ENCODE peak calls at places on chromosomes 6 and 20, in seven cellular contexts. X, Y, Z, W, B, O and A are unnamed samples.

GRCh38 chr6:88494401-88495140 is 328.4 kb upstream of the CNR1 start:
- ATAC-seq in O (no peak), W (no peak), B (no peak), Y (no peak), Z (no peak), X (no peak), A (no peak)

GRCh38 chr6:53825514-53826321 is 30.9 kb downstream of the LRRC1 start:
- ATAC-seq in X (no peak), Z (no peak), W (no peak), O (no peak), B (no peak), Y (no peak), A (no peak)

GRCh38 chr20:19968488-19969073 is 48.6 kb upstream of the NAA20 start:
- ATAC-seq in B (no peak), Y (no peak), W (no peak), O (no peak), X (no peak), Z (no peak), A (peak)

GRCh38 chr6:158086054-158086705 is 81.9 kb downstream of the SERAC1 start:
- ATAC-seq in Y (peak), Z (no peak), W (peak), X (no peak), B (no peak), O (peak), A (no peak)

GRCh38 chr6:107460074-107460631 is 789 bp upstream of the PDSS2 start:
- ATAC-seq in W (no peak), X (peak), Z (no peak), O (no peak), B (no peak), Y (no peak), A (no peak)

GRCh38 chr6:12844284-12845223 is 128.0 kb downstream of the PHACTR1 start:
- ATAC-seq in Y (no peak), W (no peak), O (no peak), B (no peak), X (no peak), Z (no peak), A (no peak)

GRCh38 chr6:170210026-170210390 is 80.9 kb downstream of the DLL1 start:
- ATAC-seq in Y (no peak), W (peak), X (no peak), O (no peak), Z (no peak), B (no peak), A (no peak)

GRCh38 chr20:37042986-37043972 is 52.5 kb downstream of the RBL1 start:
- ATAC-seq in O (peak), B (no peak), X (no peak), Y (peak), W (peak), Z (peak), A (no peak)

GRCh38 chr6:16939839-16940238 is 162.0 kb upstream of the STMND1 start:
- ATAC-seq in Y (peak), W (no peak), B (no peak), O (no peak), X (no peak), Z (no peak), A (no peak)

GRCh38 chr6:16676376-16676775 is 84.9 kb downstream of the ATXN1 start:
- ATAC-seq in X (no peak), O (no peak), B (no peak), Y (no peak), Z (no peak), W (no peak), A (no peak)

GRCh38 chr6:7878401-7878964 is 32.1 kb downstream of the TXNDC5 start:
- ATAC-seq in W (peak), X (no peak), Y (no peak), O (no peak), Z (no peak), B (no peak), A (peak)

GRCh38 chr6:111551521-111552231 is 54.0 kb downstream of the TRAF3IP2 start:
- ATAC-seq in W (no peak), X (peak), Y (peak), B (peak), Z (no peak), O (no peak), A (peak)

GRCh38 chr6:44054635-44055559 is 72.4 kb downstream of the MRPL14 start:
- ATAC-seq in O (no peak), X (no peak), B (no peak), W (no peak), Z (no peak), Y (no peak), A (no peak)

GRCh38 chr20:30167540-30167939 is 1089.9 kb upstream of the DEFB115 start:
- ATAC-seq in Z (no peak), W (no peak), Y (no peak), O (no peak), B (no peak), X (no peak), A (no peak)

GRCh38 chr20:50369225-50370035 is 140.8 kb upstream of the PTPN1 start:
- ATAC-seq in B (peak), Y (peak), W (no peak), O (no peak), Z (no peak), X (peak), A (peak)

GRCh38 chr6:15305496-15305895 is 59.6 kb downstream of the JARID2 start:
- ATAC-seq in B (no peak), Z (peak), Y (no peak), W (peak), X (no peak), O (peak), A (no peak)

GRCh38 chr20:1897486-1897885 is 2.3 kb downstream of the SIRPA start:
- ATAC-seq in O (no peak), B (no peak), W (no peak), Z (no peak), X (no peak), Y (no peak), A (no peak)

GRCh38 chr6:111406200-111406711 is 76.8 kb downstream of the REV3L start:
- ATAC-seq in W (peak), B (peak), O (peak), Z (peak), X (peak), Y (peak), A (peak)

GRCh38 chr6:16572943-16573342 is 188.3 kb downstream of the ATXN1 start:
- ATAC-seq in X (no peak), Z (no peak), B (no peak), Y (no peak), W (no peak), O (no peak), A (no peak)

GRCh38 chr6:29461021-29461814 is 4.3 kb downstream of the OR2H1 start:
- ATAC-seq in B (no peak), Z (no peak), O (no peak), X (no peak), Y (no peak), W (no peak), A (no peak)

GRCh38 chr6:141988954-141989705 is 143.6 kb upstream of the GJE1 start:
- ATAC-seq in B (no peak), Z (no peak), O (no peak), Y (no peak), W (peak), X (no peak), A (peak)

GRCh38 chr20:25571817-25572216 is 13.5 kb downstream of the NINL start:
- ATAC-seq in W (no peak), Y (no peak), B (no peak), X (no peak), O (no peak), Z (no peak), A (no peak)

GRCh38 chr20:14235355-14235754 is 102.1 kb downstream of the FLRT3 start:
- ATAC-seq in X (peak), O (no peak), W (no peak), Y (peak), B (peak), Z (no peak), A (no peak)

GRCh38 chr6:168050861-168051586 is 28.0 kb downstream of the FRMD1 start:
- ATAC-seq in Y (peak), X (no peak), W (no peak), O (no peak), B (no peak), Z (no peak), A (no peak)

GRCh38 chr6:36967301-36967700 is 12.8 kb downstream of the PI16 start:
- ATAC-seq in O (peak), Z (no peak), W (no peak), B (peak), X (peak), Y (peak), A (no peak)

GRCh38 chr20:33791959-33792597 is 19.1 kb upstream of the CHMP4B start:
- ATAC-seq in B (peak), Z (peak), O (peak), X (peak), Y (no peak), W (peak), A (no peak)